ENCODE peak calls at places on chromosomes 7 and 10, in eight cellular contexts. K, W, L, Q, H, P, A and G are unnamed samples. For H3K4me1, the result is how much of the 10 kb centered on the place peaks cover.

GRCh38 chr10:114096864-114097263 is 53.2 kb downstream of the ADRB1 start:
- DNase-seq in P (no peak), L (no peak), A (no peak), W (no peak), K (no peak), H (no peak), Q (no peak), G (no peak)

GRCh38 chr7:150937848-150938561 is 40.1 kb downstream of the KCNH2 start:
- DNase-seq in Q (peak), W (peak), P (no peak), K (no peak), H (peak), L (peak), A (no peak), G (no peak)

GRCh38 chr10:21308018-21308417 is 217.5 kb downstream of the SKIDA1 start:
- DNase-seq in W (no peak), P (no peak), Q (no peak), A (no peak), L (no peak), K (no peak), H (no peak), G (no peak)

GRCh38 chr10:3668276-3668960 is 116.6 kb downstream of the KLF6 start:
- DNase-seq in K (peak), H (peak), Q (no peak), W (peak), A (no peak), L (peak), P (peak), G (peak)

GRCh38 chr10:131012641-131012985 is 298.9 kb downstream of the TCERG1L start:
- DNase-seq in W (no peak), A (no peak), Q (no peak), H (no peak), L (no peak), K (no peak), P (no peak), G (no peak)

GRCh38 chr10:106652279-106652678 is 512.2 kb downstream of the SORCS1 start:
- DNase-seq in K (no peak), A (no peak), W (no peak), H (no peak), P (no peak), L (no peak), Q (no peak), G (no peak)

GRCh38 chr10:13787015-13787421 is 200.3 kb downstream of the PRPF18 start:
- DNase-seq in Q (peak), H (no peak), A (no peak), K (no peak), W (peak), L (peak), P (no peak), G (peak)

GRCh38 chr7:83040454-83040853 is 122.2 kb downstream of the PCLO start:
- DNase-seq in K (no peak), A (no peak), L (no peak), W (no peak), H (no peak), Q (no peak), P (no peak), G (no peak)

GRCh38 chr7:107874605-107875446 is 16.2 kb upstream of the DLD start:
- DNase-seq in H (no peak), W (peak), Q (no peak), L (peak), K (no peak), A (no peak), P (peak), G (peak)

GRCh38 chr10:70286616-70287015 is 2.8 kb upstream of the NPFFR1 start:
- DNase-seq in L (no peak), P (no peak), A (no peak), Q (no peak), H (no peak), W (peak), K (no peak), G (no peak)

GRCh38 chr10:23280420-23281043 is 64.1 kb downstream of the C10orf67 start:
- DNase-seq in H (no peak), L (no peak), Q (no peak), A (no peak), P (no peak), W (no peak), K (no peak), G (no peak)

GRCh38 chr10:86960863-86961434 is 2.5 kb downstream of the SNCG start:
- DNase-seq in Q (peak), P (peak), H (no peak), A (peak), L (no peak), W (no peak), K (no peak), G (peak)

GRCh38 chr10:117553171-117553814 is 10.7 kb downstream of the EMX2 start:
- DNase-seq in Q (peak), H (no peak), A (no peak), L (no peak), K (no peak), W (no peak), P (no peak), G (no peak)

GRCh38 chr10:132756591-132756990 is 29.4 kb downstream of the NKX6-2 start:
- DNase-seq in A (no peak), L (no peak), W (no peak), Q (no peak), K (no peak), H (no peak), P (no peak), G (no peak)

GRCh38 chr10:91319336-91319735 is 90.8 kb upstream of the HECTD2 start:
- DNase-seq in A (no peak), L (no peak), P (no peak), H (no peak), K (no peak), Q (no peak), W (no peak), G (no peak)

GRCh38 chr10:9875353-9875752 is 1142.3 kb upstream of the CELF2 start:
- DNase-seq in W (no peak), K (no peak), Q (no peak), L (no peak), H (no peak), P (peak), A (no peak), G (no peak)

GRCh38 chr7:55550838-55551537 is 21.3 kb downstream of the VOPP1 start:
- DNase-seq in Q (no peak), K (no peak), P (no peak), H (no peak), L (no peak), A (no peak), W (no peak), G (no peak)

GRCh38 chr10:21334891-21335696 is 190.4 kb downstream of the SKIDA1 start:
- DNase-seq in H (no peak), L (peak), Q (peak), W (peak), P (no peak), A (peak), K (peak), G (no peak)

GRCh38 chr10:30127120-30127541 is 67.7 kb upstream of the JCAD start:
- DNase-seq in A (no peak), P (peak), W (peak), Q (no peak), H (no peak), L (no peak), K (peak), G (no peak)

GRCh38 chr10:71696635-71697326 is 22.8 kb downstream of the C10orf105 start:
- DNase-seq in A (peak), K (peak), Q (peak), W (no peak), L (no peak), P (peak), H (peak), G (peak)

GRCh38 chr10:48678041-48678440 is 6.6 kb upstream of the WDFY4 start:
- DNase-seq in K (no peak), Q (no peak), L (no peak), P (no peak), H (no peak), W (no peak), A (no peak), G (no peak)

DNA sequence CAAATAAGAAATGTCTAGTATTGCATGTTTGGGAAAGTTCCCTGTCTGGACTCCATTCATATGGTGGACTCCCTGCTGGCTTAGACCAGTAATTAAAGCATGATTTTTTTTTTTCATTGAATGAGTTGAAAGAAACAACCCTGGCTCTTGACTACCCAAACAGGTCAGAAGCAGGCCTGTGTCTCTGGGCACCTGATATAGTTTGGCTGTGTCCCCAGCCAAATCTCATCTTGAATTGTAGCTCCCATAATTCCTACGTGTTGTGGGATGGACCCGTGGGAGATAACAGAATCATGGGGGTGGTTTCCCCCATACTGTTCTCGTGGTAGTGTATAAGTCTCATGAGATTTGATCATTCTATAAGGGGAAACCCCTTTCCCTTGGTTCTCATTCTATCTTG is 206.2 kb downstream of the TMEM178B start:
- DNase-seq in L (no peak), P (no peak), K (no peak), Q (no peak), A (no peak), H (no peak), W (no peak), G (no peak)
- H3K4me1 ChIP-seq in L (under half), P (under half), K (under half), Q (under half), A (under half), H (under half), W (under half), G (under half)

GRCh38 chr10:79222186-79222585 is 125.1 kb upstream of the PPIF start:
- DNase-seq in W (no peak), L (no peak), P (peak), K (no peak), Q (no peak), A (peak), H (no peak), G (no peak)
- H3K4me1 ChIP-seq in W (under half), L (under half), P (under half), K (under half), Q (under half), A (under half), H (half or more), G (under half)

DNA sequence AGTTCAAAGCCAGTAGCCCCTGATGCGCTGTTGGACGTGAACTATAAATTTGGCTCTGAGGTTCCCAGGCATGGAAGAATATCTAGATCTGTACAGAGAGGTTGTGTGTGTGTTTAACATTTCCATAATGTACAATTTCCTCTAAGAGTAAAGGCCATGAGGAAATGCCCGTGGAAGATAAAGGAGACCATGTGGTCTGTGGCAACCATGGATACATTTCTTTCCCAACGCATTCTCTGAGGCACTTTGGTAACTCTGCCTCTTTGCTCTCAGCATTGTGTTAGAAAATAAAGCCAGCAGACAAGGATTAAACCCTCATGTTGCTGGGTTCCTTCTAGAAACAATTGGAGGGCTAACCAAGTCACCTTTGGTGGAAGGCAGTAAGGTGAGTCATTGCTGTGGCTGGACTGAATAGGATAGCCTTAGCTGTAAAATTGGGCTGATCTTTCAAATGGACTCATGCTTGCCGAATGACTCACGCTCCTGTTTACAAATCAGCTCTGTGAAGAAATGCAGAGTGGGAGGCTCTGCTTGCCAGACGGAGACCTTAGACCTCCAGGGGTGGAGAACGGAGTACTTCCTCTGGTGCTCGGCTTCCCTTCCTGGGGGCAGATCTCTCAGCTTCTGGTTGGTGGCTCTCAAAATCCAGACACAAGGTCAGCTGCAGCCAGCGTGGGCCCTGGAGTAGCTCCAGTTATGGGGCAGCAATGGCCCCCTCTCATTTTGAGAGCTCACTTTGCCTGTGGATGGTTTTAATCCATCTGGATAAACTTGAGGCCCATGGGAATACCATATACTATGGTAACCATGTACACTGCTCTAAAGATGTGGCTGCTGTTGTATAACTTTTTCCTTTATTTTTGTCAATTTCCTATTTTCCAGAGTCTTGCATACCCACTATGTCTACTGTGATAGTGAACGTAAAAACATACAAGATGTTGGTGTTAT is 137.3 kb downstream of the TCF7L2 start:
- DNase-seq in A (peak), Q (peak), K (peak), H (peak), L (peak), W (peak), P (no peak), G (no peak)
- H3K4me1 ChIP-seq in A (under half), Q (under half), K (under half), H (under half), L (under half), W (under half), P (under half), G (under half)

GRCh38 chr7:2757904-2758672 is 70.1 kb downstream of the AMZ1 start:
- DNase-seq in P (peak), H (peak), W (peak), L (peak), A (peak), Q (peak), K (peak), G (no peak)
- H3K4me1 ChIP-seq in P (half or more), H (under half), W (half or more), L (under half), A (half or more), Q (under half), K (under half), G (under half)

DNA sequence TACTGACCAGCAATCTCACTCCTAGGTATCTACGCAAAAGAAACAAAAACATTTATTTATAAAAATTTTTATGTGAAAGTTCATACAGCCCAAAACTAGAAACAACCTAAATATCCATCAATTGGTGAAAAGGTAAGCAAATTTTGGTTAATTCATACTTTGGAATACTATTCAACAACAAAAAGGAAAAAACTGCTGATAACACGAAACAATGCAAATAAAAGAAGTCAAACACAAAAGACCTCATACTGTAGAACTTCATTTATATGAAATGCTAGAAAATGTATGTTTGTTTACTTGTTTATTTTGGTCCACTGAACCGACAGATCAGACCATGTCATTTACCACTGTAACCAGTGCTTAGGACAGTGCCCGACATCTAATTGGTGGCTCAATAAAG is 60.3 kb downstream of the USP6NL start:
- DNase-seq in H (no peak), Q (no peak), W (no peak), A (no peak), P (no peak), L (no peak), K (no peak), G (no peak)
- H3K4me1 ChIP-seq in H (under half), Q (under half), W (under half), A (under half), P (under half), L (under half), K (under half), G (under half)

DNA sequence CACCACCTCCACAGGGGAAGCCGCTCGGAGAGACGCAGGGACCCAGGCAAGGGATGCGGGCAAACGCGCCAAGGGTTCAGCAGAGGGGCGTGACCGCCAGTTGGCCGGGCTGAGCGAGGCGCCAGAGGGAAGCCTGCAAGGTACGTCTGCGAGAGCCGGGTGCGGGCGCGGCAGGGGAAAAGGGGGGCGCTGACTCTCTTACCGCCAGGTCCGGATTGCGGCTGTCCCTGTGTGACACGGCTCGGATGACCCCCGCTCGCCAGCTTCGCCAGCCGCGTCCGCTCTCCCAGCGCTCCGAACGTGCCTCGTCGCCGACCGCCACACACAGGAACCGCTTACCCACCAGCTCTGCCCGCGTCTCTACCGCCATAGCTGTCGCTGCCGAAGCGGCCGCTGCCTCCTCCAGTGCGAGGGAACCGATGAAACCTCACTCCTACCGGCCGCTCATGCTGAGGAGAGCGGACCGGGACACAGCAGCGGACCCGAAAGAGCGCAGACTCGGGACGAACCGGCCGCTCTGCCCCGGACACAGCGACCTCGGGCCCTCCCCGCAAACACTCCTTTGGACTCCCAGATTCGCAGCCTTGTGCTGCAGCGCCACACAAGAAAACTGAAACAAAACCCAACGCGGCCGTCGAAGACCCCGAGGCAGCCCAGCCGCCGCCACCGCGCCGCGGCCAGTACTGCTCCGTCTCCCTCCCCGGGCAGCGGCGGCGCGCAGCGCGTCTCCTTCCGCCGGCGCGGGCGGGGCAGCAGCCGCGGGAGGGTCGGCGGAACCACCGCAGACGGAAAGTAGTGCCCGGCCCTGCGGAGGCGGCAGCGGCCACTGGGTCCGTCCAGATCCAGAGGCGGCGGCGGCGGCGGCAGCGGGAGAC is at the start of gene JMJD1C:
- DNase-seq in A (peak), L (peak), K (peak), W (peak), Q (peak), P (peak), H (peak), G (peak)
- H3K4me1 ChIP-seq in A (under half), L (under half), K (under half), W (under half), Q (under half), P (under half), H (under half), G (under half)

DNA sequence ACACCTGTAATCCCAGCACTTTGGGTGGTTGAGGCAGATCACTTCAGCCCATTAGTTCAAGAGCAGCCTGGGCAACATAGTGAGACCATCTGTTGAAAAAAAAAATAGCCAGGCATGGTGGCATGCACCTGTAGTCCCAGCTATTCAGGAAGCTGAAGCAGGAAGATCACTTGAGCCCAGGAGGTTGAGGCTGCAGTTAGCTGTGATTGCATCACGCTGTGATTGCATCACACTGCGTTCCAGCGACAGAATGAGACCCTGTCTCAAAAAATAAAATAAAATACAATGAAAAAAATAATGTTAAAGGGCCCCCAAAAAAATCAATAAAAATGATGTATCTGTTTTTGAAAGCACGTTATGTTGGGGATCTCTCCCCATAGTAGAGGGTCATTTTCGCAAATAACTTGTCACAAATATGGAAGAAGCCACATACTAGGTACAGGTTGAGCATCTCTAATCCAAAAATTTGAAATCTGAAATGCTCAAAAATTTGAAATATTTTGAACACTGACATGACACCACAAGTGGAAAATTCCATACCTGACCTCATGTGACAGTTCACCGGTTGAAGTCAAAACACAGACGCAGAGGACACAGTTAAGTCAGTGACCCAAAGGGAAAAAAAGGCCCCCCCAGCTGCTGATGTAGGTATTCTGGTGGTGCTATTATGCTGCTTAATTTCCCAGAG is 9.5 kb downstream of the CISD1 start:
- DNase-seq in P (no peak), L (no peak), A (no peak), H (no peak), K (no peak), W (no peak), Q (no peak), G (no peak)
- H3K4me1 ChIP-seq in P (under half), L (under half), A (under half), H (under half), K (under half), W (under half), Q (under half), G (under half)